ENCODE peak calls at places on chromosomes 3 and 15, in six cellular contexts. Q is psoas muscle, Z is GM23338, L is breast epithelium, G is A549, U is neural progenitor cell. K is an unnamed sample.

GRCh38 chr15:85597155-85597815 is 197.4 kb downstream of the KLHL25 start:
- DNase-seq in U (no peak), Z (no peak), Q (no peak), L (no peak), G (no peak), K (no peak)

GRCh38 chr3:36734742-36735141 is 29.6 kb downstream of the DCLK3 start:
- DNase-seq in Z (no peak), U (no peak), Q (no peak), G (no peak), L (no peak), K (no peak)

GRCh38 chr3:171940250-171940649 is 97.1 kb downstream of the TMEM212 start:
- DNase-seq in G (no peak), U (no peak), Z (no peak), Q (no peak), L (no peak), K (no peak)

GRCh38 chr15:33111051-33111451 is 83.5 kb downstream of the FMN1 start:
- DNase-seq in L (no peak), Z (peak; percentile 12), G (no peak), U (no peak), Q (no peak), K (no peak)

GRCh38 chr3:16012086-16012485 is 162.4 kb upstream of the GALNT15 start:
- DNase-seq in Q (no peak), Z (no peak), U (no peak), L (no peak), G (no peak), K (no peak)

GRCh38 chr3:24526640-24527237 is 32.1 kb upstream of the THRB start:
- DNase-seq in Z (no peak), G (no peak), U (peak; percentile 14), L (no peak), Q (no peak), K (no peak)

GRCh38 chr3:59108091-59108815 is 58.4 kb upstream of the CFAP20DC start:
- DNase-seq in G (no peak), Q (no peak), U (no peak), L (no peak), Z (no peak), K (no peak)

GRCh38 chr3:117661636-117662095 is 952.1 kb downstream of the TUSC7 start:
- DNase-seq in G (no peak), L (no peak), Z (no peak), U (no peak), Q (no peak), K (no peak)

GRCh38 chr3:131711114-131711786 is 208.5 kb upstream of the MRPL3 start:
- DNase-seq in U (no peak), G (no peak), L (no peak), Z (peak; percentile 36), Q (no peak), K (no peak)

GRCh38 chr15:74937226-74937601 is 659 bp downstream of the COX5A start:
- DNase-seq in Z (peak; percentile 57), G (no peak), Q (no peak), L (no peak), U (no peak), K (no peak)

GRCh38 chr3:178810173-178810572 is 261.4 kb downstream of the ZMAT3 start:
- DNase-seq in Z (peak; percentile 14), L (no peak), G (no peak), Q (no peak), U (peak; percentile 19), K (no peak)

GRCh38 chr3:196486263-196486662 is 17.3 kb downstream of the RNF168 start:
- DNase-seq in L (no peak), G (no peak), Q (no peak), U (no peak), Z (no peak), K (no peak)

GRCh38 chr3:182906036-182906435 is 74.3 kb downstream of the DCUN1D1 start:
- DNase-seq in Q (no peak), U (no peak), L (no peak), Z (no peak), G (no peak), K (no peak)

GRCh38 chr3:194518652-194519051 is 31.9 kb upstream of the ATP13A3 start:
- DNase-seq in Z (no peak), L (no peak), Q (no peak), G (no peak), U (no peak), K (no peak)

GRCh38 chr3:138686771-138687221 is 78.2 kb downstream of the FAIM start:
- DNase-seq in G (peak; percentile 52), U (no peak), L (no peak), Q (no peak), Z (no peak), K (no peak)

GRCh38 chr15:70766597-70766996 is 3.2 kb upstream of the UACA start:
- DNase-seq in U (no peak), Z (no peak), G (no peak), Q (no peak), L (no peak), K (no peak)

GRCh38 chr3:99534951-99535704 is 103.3 kb upstream of the COL8A1 start:
- DNase-seq in Z (peak; percentile 39), Q (no peak), G (no peak), L (no peak), U (no peak), K (no peak)

GRCh38 chr3:97952872-97953271 is 19.4 kb downstream of the RIOX2 start:
- DNase-seq in Q (no peak), Z (no peak), U (no peak), L (no peak), G (no peak), K (no peak)

GRCh38 chr15:26772588-26773484 is at the start of gene GABRB3:
- DNase-seq in Z (peak; percentile 88), Q (peak; percentile 58), G (peak; percentile 72), U (peak; percentile 89), L (no peak), K (no peak)

GRCh38 chr15:80951941-80952340 is 37.7 kb downstream of the MESD start:
- DNase-seq in Q (no peak), G (no peak), Z (no peak), L (no peak), U (no peak), K (peak; percentile 56)

GRCh38 chr3:58835075-58835474 is 168.5 kb upstream of the FAM3D start:
- DNase-seq in L (no peak), G (no peak), Z (no peak), U (no peak), Q (no peak), K (no peak)

GRCh38 chr15:90001062-90001682 is at the start of gene ZNF710:
- DNase-seq in G (peak; percentile 58), Q (peak; percentile 72), U (peak; percentile 73), Z (peak; percentile 88), L (peak; percentile 32), K (peak; percentile 80)

GRCh38 chr15:48802867-48803266 is 8.0 kb downstream of the CEP152 start:
- DNase-seq in G (no peak), Q (no peak), L (no peak), U (no peak), Z (no peak), K (no peak)

GRCh38 chr15:68022061-68022460 is 32.1 kb upstream of the PIAS1 start:
- DNase-seq in L (no peak), Z (no peak), Q (peak; percentile 58), G (no peak), U (no peak), K (peak; percentile 48)
- H3K4me1 ChIP-seq in L (no peaks in the 10 kb centered on the region), Z (no peaks in the 10 kb centered on the region), Q (no peaks in the 10 kb centered on the region), G (peaks cover 11% of the 10 kb centered on the region), U (no peaks in the 10 kb centered on the region), K (no peaks in the 10 kb centered on the region)

GRCh38 chr3:56089739-56090138 is 378.5 kb downstream of the ERC2 start:
- DNase-seq in G (no peak), Z (peak; percentile 21), Q (no peak), U (no peak), L (no peak), K (no peak)
- TF ChIP-seq CTCF in G (no peak), Z (peak; percentile 35), Q (no peak), U (no peak), L (no peak), K (no peak)

GRCh38 chr3:62607287-62608029 is 234.1 kb upstream of the FEZF2 start:
- DNase-seq in U (peak; percentile 39), Q (no peak), G (no peak), L (peak; percentile 44), Z (peak; percentile 11), K (no peak)
- H3K27ac ChIP-seq in U (no peak overlapping the region), Q (no peak overlapping the region), G (no peak overlapping the region), L (peak overlapping the region; percentile 74), Z (no peak overlapping the region), K (no peak overlapping the region)

GRCh38 chr15:78054971-78055370 is 22.5 kb downstream of the TBC1D2B start:
- DNase-seq in Q (no peak), L (no peak), U (no peak), G (no peak), Z (no peak), K (peak; percentile 41)

GRCh38 chr15:78057803-78058202 is 19.7 kb downstream of the TBC1D2B start:
- DNase-seq in L (no peak), U (no peak), Q (no peak), G (no peak), Z (no peak), K (no peak)

GRCh38 chr15:78056714-78057269 is 20.7 kb downstream of the TBC1D2B start:
- DNase-seq in Q (no peak), L (no peak), Z (no peak), U (no peak), G (no peak), K (no peak)

GRCh38 chr15:78054518-78054917 is 23.0 kb downstream of the TBC1D2B start:
- DNase-seq in L (no peak), U (no peak), Q (no peak), Z (no peak), G (no peak), K (no peak)

DNA sequence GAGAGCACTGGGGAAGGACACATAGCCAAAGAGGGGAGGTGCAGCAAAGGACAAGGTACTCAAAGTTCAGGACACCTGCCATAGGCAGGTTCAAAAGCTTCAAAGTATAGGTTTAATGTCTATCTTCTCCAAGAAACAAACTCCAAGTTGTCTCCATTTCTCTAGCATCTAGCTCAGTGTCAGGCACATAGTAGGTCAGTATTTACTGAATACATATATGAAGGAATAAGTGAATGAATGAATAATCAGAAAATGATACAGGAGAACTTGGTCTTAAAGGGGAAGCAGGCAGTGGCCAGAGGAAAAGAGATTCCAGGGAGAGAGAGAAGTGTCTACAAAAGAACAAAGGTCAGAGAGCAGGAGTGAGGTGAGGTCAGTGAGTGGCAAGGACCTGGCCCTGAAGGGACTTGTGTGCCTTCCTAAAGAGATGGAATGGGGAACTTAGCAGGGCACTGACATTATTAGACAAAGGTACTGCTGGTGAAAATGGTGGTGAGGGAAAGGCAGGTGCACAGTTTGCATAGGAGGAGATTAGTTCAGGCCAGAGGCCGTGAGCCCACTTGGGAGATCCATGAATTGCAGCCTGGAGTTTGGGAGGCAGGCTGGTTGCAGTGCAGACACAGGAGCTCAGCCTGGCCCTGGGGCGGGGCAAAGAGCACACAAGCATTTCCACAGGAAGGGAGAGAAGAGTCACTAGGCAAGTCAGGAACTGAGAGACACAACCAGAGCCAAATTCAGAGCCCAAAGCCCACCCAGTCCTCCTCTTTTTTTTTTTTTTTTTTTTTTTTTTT is 21.4 kb downstream of the TBC1D2B start:
- DNase-seq in U (peak; percentile 65), Q (no peak), G (peak; percentile 36), Z (no peak), L (no peak), K (peak; percentile 64)
- H3K4me1 ChIP-seq in U (peaks cover 10% of the 10 kb centered on the region), Q (peaks cover 52% of the 10 kb centered on the region), G (peaks cover 48% of the 10 kb centered on the region), Z (peaks cover 24% of the 10 kb centered on the region), L (no peaks in the 10 kb centered on the region), K (peaks cover 61% of the 10 kb centered on the region)

K was measured in tibial artery.